ENCODE peak calls at places on chromosomes 6 and 20, in five cellular contexts. T is small intestine, L is cardiac muscle cell, A is pancreas, P is HCT116. W is an unnamed sample.

GRCh38 chr6:44068607-44069296 is 58.5 kb downstream of the MRPL14 start:
- DNase-seq in P (no peak), T (no peak), A (no peak), L (no peak), W (no peak)

GRCh38 chr6:155177369-155177961 is 86.3 kb upstream of the CLDN20 start:
- DNase-seq in L (peak; percentile 75), P (peak; percentile 61), T (peak; percentile 44), A (no peak), W (no peak)

GRCh38 chr6:131740161-131740560 is 29.3 kb upstream of the CTAGE9 start:
- DNase-seq in T (no peak), A (no peak), L (no peak), P (no peak), W (no peak)

GRCh38 chr6:38095054-38095453 is 275.5 kb downstream of the ZFAND3 start:
- DNase-seq in T (no peak), L (no peak), P (no peak), A (no peak), W (no peak)

GRCh38 chr20:36349384-36350170 is 43.4 kb downstream of the DLGAP4 start:
- DNase-seq in L (no peak), T (no peak), A (no peak), P (no peak), W (no peak)

GRCh38 chr6:168773788-168774187 is 332.8 kb downstream of the SMOC2 start:
- DNase-seq in P (no peak), L (no peak), A (no peak), T (no peak), W (no peak)

GRCh38 chr6:28747631-28748157 is 176.1 kb downstream of the TRIM27 start:
- DNase-seq in P (peak; percentile 90), A (no peak), T (no peak), L (peak; percentile 53), W (no peak)

GRCh38 chr6:159726196-159726917 is 949 bp upstream of the WTAP start:
- DNase-seq in L (no peak), A (no peak), P (no peak), T (no peak), W (no peak)

GRCh38 chr6:4020822-4021132 is 58.2 kb downstream of the FAM217A start:
- DNase-seq in A (no peak), P (no peak), L (no peak), T (no peak), W (no peak)

GRCh38 chr20:60035-60918 is 27.2 kb upstream of the DEFB125 start:
- DNase-seq in T (no peak), P (no peak), A (no peak), L (no peak), W (no peak)

GRCh38 chr6:70538364-70538763 is 28.4 kb upstream of the SDHAF4 start:
- DNase-seq in L (no peak), P (no peak), T (no peak), A (no peak), W (no peak)

GRCh38 chr20:32189691-32190607 is 17.6 kb downstream of the PLAGL2 start:
- DNase-seq in L (peak; percentile 70), T (peak; percentile 39), A (peak; percentile 77), P (no peak), W (peak; percentile 37)

GRCh38 chr6:163415176-163415619 is 680 bp downstream of the QKI start:
- DNase-seq in T (no peak), A (peak; percentile 76), P (no peak), L (no peak), W (no peak)

GRCh38 chr6:147954938-147955337 is 387.7 kb upstream of the SASH1 start:
- DNase-seq in P (no peak), L (no peak), A (no peak), T (no peak), W (no peak)

GRCh38 chr20:57615472-57615855 is 4.8 kb downstream of the ZBP1 start:
- DNase-seq in T (no peak), P (no peak), A (no peak), L (no peak), W (no peak)

GRCh38 chr6:9204171-9204570 is 768.8 kb upstream of the SLC35B3 start:
- DNase-seq in A (no peak), P (peak; percentile 56), L (no peak), T (no peak), W (no peak)

GRCh38 chr6:166087246-166087645 is 80.4 kb downstream of the TBXT start:
- DNase-seq in L (no peak), P (no peak), T (no peak), A (no peak), W (no peak)

GRCh38 chr20:41617059-41617921 is 887 bp downstream of the CHD6 start:
- DNase-seq in P (no peak), A (peak; percentile 67), L (peak; percentile 50), T (peak; percentile 15), W (peak; percentile 35)

GRCh38 chr6:114747995-114748625 is 405.3 kb upstream of the HS3ST5 start:
- DNase-seq in T (peak; percentile 16), L (peak; percentile 71), A (peak; percentile 58), P (peak; percentile 16), W (no peak)

GRCh38 chr6:138203315-138203714 is 15.0 kb downstream of the PBOV1 start:
- DNase-seq in L (no peak), T (no peak), A (no peak), P (no peak), W (no peak)

GRCh38 chr6:62764841-62765240 is 446.4 kb upstream of the FKBP1C start:
- DNase-seq in P (no peak), L (no peak), T (no peak), A (no peak), W (no peak)

GRCh38 chr20:58871533-58872102 is 19.1 kb downstream of the GNAS start:
- DNase-seq in P (no peak), A (peak; percentile 61), L (no peak), T (no peak), W (no peak)

GRCh38 chr6:34343823-34344222 is 48.6 kb downstream of the NUDT3 start:
- DNase-seq in P (no peak), A (no peak), L (no peak), T (no peak), W (no peak)

GRCh38 chr6:5515200-5515599 is 253.9 kb downstream of the FARS2 start:
- DNase-seq in A (no peak), L (no peak), T (no peak), P (no peak), W (no peak)

GRCh38 chr6:126302191-126302590 is 37.7 kb upstream of the CENPW start:
- DNase-seq in T (no peak), P (peak; percentile 7), L (no peak), A (no peak), W (no peak)

GRCh38 chr20:54148947-54149764 is 24.6 kb downstream of the CYP24A1 start:
- DNase-seq in P (peak; percentile 93), T (peak; percentile 98), L (no peak), A (no peak), W (peak; percentile 83)

GRCh38 chr20:55888655-55889054 is 116.7 kb downstream of the CBLN4 start:
- DNase-seq in A (no peak), P (no peak), T (no peak), L (no peak), W (no peak)

GRCh38 chr6:128508588-128509296 is 11.7 kb downstream of the PTPRK start:
- DNase-seq in T (peak; percentile 48), L (no peak), P (peak; percentile 61), A (no peak), W (no peak)

GRCh38 chr6:1025821-1026220 is 286.1 kb upstream of the FOXQ1 start:
- DNase-seq in L (no peak), A (no peak), P (no peak), T (no peak), W (no peak)

GRCh38 chr6:79077680-79078056 is 386 bp downstream of the PHIP start:
- DNase-seq in L (peak; percentile 62), A (peak; percentile 77), P (no peak), T (no peak), W (peak; percentile 53)

GRCh38 chr6:36027501-36028087 is at the start of gene MAPK14:
- DNase-seq in A (peak; percentile 98), L (peak; percentile 100), T (peak; percentile 100), P (peak; percentile 100), W (peak; percentile 99)

GRCh38 chr6:36024154-36024760 is at the start of gene SLC26A8:
- DNase-seq in L (peak; percentile 20), A (peak; percentile 62), P (no peak), T (no peak), W (no peak)

GRCh38 chr6:36028088-36028886 is 679 bp downstream of the MAPK14 start:
- DNase-seq in P (no peak), A (peak; percentile 72), T (peak; percentile 45), L (peak; percentile 52), W (peak; percentile 36)

GRCh38 chr6:36025932-36026327 is 1.5 kb upstream of the SLC26A8 start:
- DNase-seq in L (peak; percentile 19), P (no peak), T (no peak), A (no peak), W (no peak)

GRCh38 chr6:36025260-36025931 is 955 bp upstream of the SLC26A8 start:
- DNase-seq in P (no peak), T (no peak), A (no peak), L (no peak), W (no peak)
- H3K27ac ChIP-seq in P (no peak overlapping the region), T (no peak overlapping the region), A (no peak overlapping the region), L (no peak overlapping the region), W (no peak overlapping the region)

DNA sequence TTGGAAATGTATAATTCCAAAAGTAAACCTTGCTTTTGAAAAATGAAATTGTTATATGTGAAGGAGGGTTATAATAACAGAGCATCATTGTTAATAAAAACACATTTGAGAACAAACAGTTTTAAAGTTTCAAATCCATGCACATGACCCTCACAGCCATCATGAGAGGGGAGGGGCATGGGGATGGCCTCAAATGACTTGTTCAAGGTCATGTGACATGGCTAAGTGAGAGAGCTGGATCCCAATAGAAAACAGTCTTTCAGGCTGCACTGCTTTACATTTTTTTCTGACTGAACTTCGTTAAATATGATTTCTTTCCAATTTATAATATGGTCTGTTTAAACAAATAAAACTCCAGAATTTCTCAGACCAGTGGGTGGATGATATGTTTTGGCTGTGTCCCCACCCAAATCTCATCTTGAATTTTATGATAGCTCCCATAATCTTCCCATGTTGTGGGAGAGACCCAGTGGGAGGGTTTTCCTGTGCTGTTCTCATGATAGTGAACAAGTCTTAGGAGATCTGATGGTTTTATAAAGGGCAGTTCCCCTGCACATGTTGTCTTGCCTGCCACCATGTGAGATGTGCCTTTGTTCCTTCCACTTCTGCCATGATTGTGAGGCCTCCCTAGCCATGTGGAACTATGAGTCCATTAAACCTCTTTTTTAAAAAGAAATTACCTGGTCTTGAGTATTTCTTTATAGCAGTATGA is 66.0 kb downstream of the DTD1 start:
- DNase-seq in P (no peak), A (no peak), T (no peak), L (no peak), W (no peak)
- H3K4me1 ChIP-seq in P (no peaks in the 10 kb centered on the region), A (no peaks in the 10 kb centered on the region), T (no peaks in the 10 kb centered on the region), L (no peaks in the 10 kb centered on the region), W (no peaks in the 10 kb centered on the region)

GRCh38 chr20:1094706-1095220 is 23.6 kb upstream of the PSMF1 start:
- DNase-seq in P (no peak), A (no peak), T (no peak), L (no peak), W (no peak)
- H3K27ac ChIP-seq in P (no peak overlapping the region), A (no peak overlapping the region), T (no peak overlapping the region), L (no peak overlapping the region), W (no peak overlapping the region)

GRCh38 chr6:31915756-31916155 is 11.8 kb upstream of the C2 start:
- DNase-seq in P (no peak), T (no peak), A (no peak), L (no peak), W (no peak)
- H3K4me1 ChIP-seq in P (peaks cover 12% of the 10 kb centered on the region), T (no peaks in the 10 kb centered on the region), A (no peaks in the 10 kb centered on the region), L (no peaks in the 10 kb centered on the region), W (no peaks in the 10 kb centered on the region)

W was measured in transverse colon.